ENCODE peak calls at places on chromosomes 13 and 19, in six cellular contexts. M is D721Med, J is BJ, O is fibroblast of lung, U is brain microvascular endothelial cell, W is IMR-90. G is an unnamed sample.

GRCh38 chr13:90105276-90105675 is 1242.2 kb upstream of the MIR17HG start:
- DNase-seq in J (peak; percentile 12), U (no peak), W (no peak), M (no peak), O (peak; percentile 12), G (no peak)

GRCh38 chr13:43804461-43805070 is 17.8 kb upstream of the ENOX1 start:
- DNase-seq in W (peak; percentile 78), U (peak; percentile 76), M (peak; percentile 20), J (no peak), O (peak; percentile 86), G (no peak)

GRCh38 chr19:33727331-33728028 is 69.2 kb upstream of the KCTD15 start:
- DNase-seq in M (no peak), O (no peak), U (no peak), W (no peak), J (no peak), G (no peak)

GRCh38 chr13:44040754-44041100 is 161.0 kb downstream of the LACC1 start:
- DNase-seq in W (peak; percentile 48), J (no peak), O (peak; percentile 69), M (no peak), U (no peak), G (no peak)

GRCh38 chr13:29935309-29935981 is 85.0 kb upstream of the UBL3 start:
- DNase-seq in U (no peak), W (no peak), O (no peak), J (no peak), M (no peak), G (no peak)

GRCh38 chr19:46602392-46603194 is 1.5 kb downstream of the CALM3 start:
- DNase-seq in M (no peak), U (no peak), W (no peak), J (no peak), O (no peak), G (no peak)

GRCh38 chr19:40803857-40804782 is 5.1 kb downstream of the EGLN2 start:
- DNase-seq in M (no peak), U (no peak), J (no peak), O (no peak), W (no peak), G (no peak)

GRCh38 chr13:50871405-50871804 is 27.9 kb upstream of the DLEU7 start:
- DNase-seq in U (no peak), O (no peak), M (no peak), J (no peak), W (no peak), G (no peak)

GRCh38 chr19:18684642-18684993 is 1.1 kb downstream of the CRTC1 start:
- DNase-seq in W (no peak), O (no peak), J (no peak), M (no peak), U (no peak), G (no peak)

GRCh38 chr13:101453784-101454201 is 1.3 kb downstream of the ITGBL1 start:
- DNase-seq in O (no peak), J (no peak), W (no peak), M (no peak), U (no peak), G (no peak)

GRCh38 chr13:29502391-29503008 is 93.0 kb downstream of the SLC7A1 start:
- DNase-seq in W (no peak), U (no peak), O (no peak), M (no peak), J (no peak), G (no peak)

GRCh38 chr13:29471551-29471950 is 123.9 kb downstream of the SLC7A1 start:
- DNase-seq in J (no peak), M (no peak), O (no peak), U (no peak), W (no peak), G (no peak)

GRCh38 chr13:53112522-53112921 is 83.9 kb downstream of the OLFM4 start:
- DNase-seq in W (no peak), J (no peak), O (no peak), M (no peak), U (no peak), G (no peak)

GRCh38 chr19:8567522-8568172 is 9.6 kb downstream of the MYO1F start:
- DNase-seq in J (no peak), U (no peak), O (no peak), W (no peak), M (no peak), G (no peak)

GRCh38 chr13:51666316-51666715 is 82.1 kb downstream of the WDFY2 start:
- DNase-seq in O (peak; percentile 29), U (no peak), J (no peak), M (no peak), W (no peak), G (no peak)

GRCh38 chr19:1955171-1956142 is 14.5 kb downstream of the CSNK1G2 start:
- DNase-seq in M (no peak), J (no peak), U (no peak), O (no peak), W (no peak), G (no peak)

GRCh38 chr13:86932935-86933334 is 738.2 kb upstream of the SLITRK5 start:
- DNase-seq in J (no peak), U (no peak), M (no peak), O (peak; percentile 31), W (peak; percentile 43), G (no peak)

GRCh38 chr13:44540761-44541434 is 35.2 kb downstream of the TSC22D1 start:
- DNase-seq in J (no peak), U (no peak), M (no peak), O (no peak), W (no peak), G (no peak)

GRCh38 chr13:84430015-84430414 is 547.7 kb upstream of the SLITRK1 start:
- DNase-seq in M (no peak), O (no peak), U (peak; percentile 13), W (peak; percentile 40), J (peak; percentile 51), G (no peak)

GRCh38 chr13:39035799-39036198 is 2.1 kb downstream of the PROSER1 start:
- DNase-seq in M (no peak), O (no peak), U (no peak), J (no peak), W (no peak), G (no peak)

GRCh38 chr13:33471182-33471581 is 185.6 kb upstream of the STARD13 start:
- DNase-seq in U (no peak), M (no peak), J (no peak), W (peak; percentile 69), O (no peak), G (no peak)

GRCh38 chr13:32903720-32904119 is 112.5 kb upstream of the KL start:
- DNase-seq in W (no peak), U (peak; percentile 42), O (no peak), J (no peak), M (no peak), G (no peak)

GRCh38 chr19:38529610-38530009 is 88.1 kb downstream of the MAP4K1 start:
- DNase-seq in O (no peak), J (no peak), W (no peak), M (peak; percentile 53), U (no peak), G (no peak)

GRCh38 chr19:35260694-35261304 is 8.0 kb upstream of the USF2 start:
- DNase-seq in M (no peak), W (no peak), U (no peak), O (no peak), J (no peak), G (no peak)

GRCh38 chr13:70311175-70311574 is 202.9 kb upstream of the KLHL1 start:
- DNase-seq in U (no peak), M (no peak), O (no peak), W (no peak), J (no peak), G (no peak)

GRCh38 chr19:32022946-32023832 is 322.2 kb upstream of the ZNF507 start:
- DNase-seq in U (no peak), J (no peak), W (no peak), O (no peak), M (no peak), G (no peak)

GRCh38 chr13:102779426-102780159 is 6.0 kb upstream of the TEX30 start:
- DNase-seq in J (no peak), O (no peak), U (no peak), W (no peak), M (no peak), G (no peak)

GRCh38 chr13:53343345-53343744 is 314.7 kb downstream of the OLFM4 start:
- DNase-seq in J (no peak), U (no peak), M (no peak), W (no peak), O (no peak), G (no peak)

GRCh38 chr19:49553451-49554271 is 25.9 kb downstream of the RCN3 start:
- DNase-seq in J (no peak), W (peak; percentile 69), U (peak; percentile 72), M (no peak), O (no peak), G (no peak)

DNA sequence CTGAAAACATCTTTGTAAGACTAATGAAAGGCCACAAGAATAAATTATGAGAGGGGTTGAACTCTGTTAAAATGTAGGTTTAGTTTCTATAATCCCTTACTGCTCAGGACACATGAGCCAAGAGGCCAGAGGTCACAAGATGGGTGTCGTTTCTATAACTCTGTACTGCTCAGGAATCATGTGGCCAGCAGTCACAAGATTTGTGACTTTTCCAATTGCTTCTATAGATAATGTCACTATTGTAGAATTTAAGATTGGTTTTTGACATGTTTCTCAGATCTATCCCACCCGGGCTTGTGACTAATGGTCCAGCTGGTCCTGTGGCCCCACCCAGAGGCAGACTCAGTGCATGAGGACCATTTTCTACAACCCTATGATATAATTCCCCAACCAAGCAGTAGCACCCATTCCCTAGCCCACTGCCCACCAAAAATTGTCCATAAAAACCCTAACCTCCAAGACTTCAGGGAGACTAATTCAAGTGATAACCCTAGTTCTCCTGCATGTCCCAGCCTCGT is 662.0 kb upstream of the KLF12 start:
- DNase-seq in O (peak; percentile 10), M (no peak), W (no peak), U (no peak), J (no peak), G (no peak)
- TF ChIP-seq CTCF in O (peak; percentile 17), M (no peak), W (no peak), U (peak; percentile 18), J (peak; percentile 2), G (no peak)

GRCh38 chr19:57546513-57546912 is 13.2 kb downstream of the ZNF550 start:
- DNase-seq in M (no peak), W (no peak), O (no peak), J (no peak), U (no peak), G (no peak)

GRCh38 chr19:57552432-57552831 is 7.2 kb downstream of the ZNF550 start:
- DNase-seq in J (no peak), M (no peak), O (no peak), U (no peak), W (no peak), G (no peak)
- TF ChIP-seq CTCF in J (no peak), M (no peak), O (no peak), U (no peak), W (no peak), G (no peak)

GRCh38 chr13:92175330-92175729 is 776.9 kb downstream of the GPC5 start:
- DNase-seq in W (peak; percentile 62), M (no peak), U (peak; percentile 78), O (peak; percentile 88), J (no peak), G (no peak)
- TF ChIP-seq CTCF in W (peak; percentile 50), M (peak; percentile 56), U (peak; percentile 74), O (peak; percentile 69), J (peak; percentile 8), G (peak; percentile 23)

DNA sequence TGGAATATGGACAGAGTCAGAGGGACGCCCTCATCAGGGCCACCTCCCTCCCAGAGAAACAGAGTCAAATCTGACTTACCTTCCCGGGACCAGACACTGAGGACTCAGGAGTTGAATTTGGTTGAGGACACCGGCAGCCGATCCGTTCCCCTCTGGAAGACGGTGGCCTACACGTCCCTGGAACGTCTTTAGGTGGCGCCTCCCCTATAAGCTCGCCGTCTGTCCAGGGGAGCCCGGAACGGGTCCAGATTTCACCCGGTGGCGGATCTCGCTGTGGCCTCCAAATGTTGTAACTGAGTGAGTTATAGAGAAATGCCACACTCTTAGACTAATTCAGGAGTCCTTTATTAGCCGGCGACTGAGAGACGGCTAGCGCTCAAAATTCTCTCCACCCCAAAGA is 9.0 kb downstream of the TNFSF14 start:
- DNase-seq in M (no peak), U (no peak), O (no peak), W (no peak), J (no peak), G (no peak)
- TF ChIP-seq CTCF in M (peak; percentile 37), U (no peak), O (no peak), W (no peak), J (no peak), G (no peak)